ENCODE peak calls at places on chromosome 4, in eight cellular contexts. Q is HL-60; R is heart left ventricle; Y is uterus; N is lower lobe of right lung; O is cardiac muscle cell; B is aorta; G is CD4-positive, alpha-beta T cell. V is an unnamed sample. For H3K27me3, the result is how much of the 10 kb centered on the place peaks cover.

GRCh38 chr4:52982246-52982950 is 120.3 kb downstream of the RASL11B start:
- DNase-seq in N (no peak), Q (no peak), G (no peak), O (peak), B (no peak), Y (no peak), R (no peak), V (no peak)

GRCh38 chr4:15805583-15806517 is 27.7 kb downstream of the CD38 start:
- DNase-seq in G (peak), O (peak), Y (no peak), Q (peak), R (no peak), N (no peak), B (no peak), V (no peak)

GRCh38 chr4:144831971-144832370 is 186.0 kb downstream of the HHIP start:
- DNase-seq in G (no peak), B (no peak), Y (no peak), O (no peak), Q (no peak), R (no peak), N (no peak), V (no peak)

GRCh38 chr4:139330283-139330682 is 28.0 kb upstream of the NDUFC1 start:
- DNase-seq in N (no peak), R (no peak), O (no peak), G (no peak), Q (no peak), Y (no peak), B (no peak), V (no peak)

GRCh38 chr4:180993179-180993841 is 1249.9 kb upstream of the TENM3 start:
- DNase-seq in R (no peak), N (no peak), Q (no peak), B (no peak), G (no peak), O (no peak), Y (no peak), V (no peak)

GRCh38 chr4:156799121-156799589 is 172.4 kb downstream of the PDGFC start:
- DNase-seq in N (no peak), R (no peak), O (no peak), B (no peak), Q (no peak), Y (no peak), G (no peak), V (no peak)

GRCh38 chr4:92249541-92249940 is 54.2 kb upstream of the GRID2 start:
- DNase-seq in B (no peak), Y (no peak), Q (no peak), R (no peak), G (no peak), O (no peak), N (no peak), V (no peak)

GRCh38 chr4:19241845-19242244 is 1009.9 kb upstream of the SLIT2 start:
- DNase-seq in B (no peak), Y (no peak), G (no peak), Q (no peak), R (no peak), O (no peak), N (no peak), V (no peak)

GRCh38 chr4:7650606-7651400 is 216.1 kb upstream of the PSAPL1 start:
- DNase-seq in N (peak), Q (no peak), Y (no peak), O (peak), B (peak), R (no peak), G (no peak), V (no peak)

GRCh38 chr4:159077702-159078495 is 25.0 kb upstream of the RAPGEF2 start:
- DNase-seq in Q (no peak), O (no peak), Y (no peak), B (no peak), N (no peak), R (no peak), G (no peak), V (no peak)

GRCh38 chr4:182418054-182418734 is 175.0 kb downstream of the TENM3 start:
- DNase-seq in G (no peak), B (no peak), N (no peak), Q (no peak), O (no peak), R (no peak), Y (no peak), V (no peak)

GRCh38 chr4:12932203-12932788 is 551.8 kb downstream of the RAB28 start:
- DNase-seq in G (no peak), B (no peak), O (no peak), N (no peak), Q (no peak), R (no peak), Y (no peak), V (no peak)

GRCh38 chr4:6771229-6771671 is 11.3 kb upstream of the KIAA0232 start:
- DNase-seq in G (no peak), Y (no peak), O (no peak), N (peak), Q (no peak), B (peak), R (peak), V (peak)

GRCh38 chr4:144667500-144667899 is 21.5 kb downstream of the HHIP start:
- DNase-seq in G (no peak), O (no peak), B (no peak), Y (no peak), R (no peak), N (no peak), Q (no peak), V (no peak)

GRCh38 chr4:131509521-131509920 is 1639.6 kb upstream of the PCDH10 start:
- DNase-seq in R (no peak), O (no peak), Q (no peak), N (no peak), B (no peak), G (no peak), Y (no peak), V (no peak)

GRCh38 chr4:81454498-81454897 is 17.2 kb downstream of the RASGEF1B start:
- DNase-seq in Q (no peak), B (no peak), N (no peak), G (no peak), R (no peak), O (no peak), Y (no peak), V (no peak)

GRCh38 chr4:159070742-159071141 is 32.1 kb upstream of the RAPGEF2 start:
- DNase-seq in Y (no peak), O (no peak), Q (no peak), B (no peak), R (no peak), G (no peak), N (no peak), V (no peak)

GRCh38 chr4:74189331-74190043 is 31.6 kb downstream of the MTHFD2L start:
- DNase-seq in B (no peak), G (no peak), Q (no peak), Y (no peak), O (peak), N (no peak), R (no peak), V (no peak)

GRCh38 chr4:173139561-173139960 is 29.1 kb upstream of the GALNT7 start:
- DNase-seq in G (no peak), N (no peak), Y (no peak), O (no peak), R (no peak), B (no peak), Q (no peak), V (no peak)

GRCh38 chr4:71074452-71075299 is 81.2 kb downstream of the DCK start:
- DNase-seq in N (no peak), B (no peak), O (peak), Q (no peak), G (no peak), Y (no peak), R (peak), V (no peak)

GRCh38 chr4:8854866-8855265 is 16.8 kb downstream of the HMX1 start:
- DNase-seq in O (no peak), R (no peak), N (no peak), G (no peak), B (peak), Q (no peak), Y (no peak), V (no peak)

GRCh38 chr4:107824367-107825071 is at the start of gene SGMS2:
- DNase-seq in R (peak), N (peak), B (peak), Y (peak), Q (peak), G (peak), O (peak), V (peak)

GRCh38 chr4:7529368-7529923 is 94.7 kb upstream of the PSAPL1 start:
- DNase-seq in Q (no peak), O (no peak), Y (no peak), R (no peak), N (no peak), B (no peak), G (no peak), V (no peak)

GRCh38 chr4:153792007-153792892 is 3.4 kb upstream of the SFRP2 start:
- DNase-seq in Q (no peak), R (no peak), N (peak), Y (no peak), B (peak), O (peak), G (no peak), V (no peak)

GRCh38 chr4:96593422-96593821 is 753.5 kb downstream of the PDHA2 start:
- DNase-seq in O (no peak), N (no peak), R (no peak), Y (no peak), Q (no peak), G (no peak), B (no peak), V (no peak)

GRCh38 chr4:41881931-41882621 is 53.2 kb upstream of the TMEM33 start:
- DNase-seq in Q (no peak), Y (no peak), N (no peak), O (no peak), B (no peak), G (no peak), R (no peak), V (no peak)

GRCh38 chr4:41879552-41879951 is 55.7 kb upstream of the TMEM33 start:
- DNase-seq in O (no peak), G (no peak), Q (no peak), R (no peak), B (no peak), N (no peak), Y (no peak), V (no peak)

GRCh38 chr4:41880840-41881831 is 54.1 kb upstream of the TMEM33 start:
- DNase-seq in N (no peak), B (no peak), Q (no peak), R (no peak), O (no peak), G (no peak), Y (no peak), V (no peak)

GRCh38 chr4:41878991-41879491 is 56.2 kb upstream of the TMEM33 start:
- DNase-seq in Y (no peak), R (no peak), O (no peak), B (no peak), N (no peak), G (no peak), Q (no peak), V (no peak)

DNA sequence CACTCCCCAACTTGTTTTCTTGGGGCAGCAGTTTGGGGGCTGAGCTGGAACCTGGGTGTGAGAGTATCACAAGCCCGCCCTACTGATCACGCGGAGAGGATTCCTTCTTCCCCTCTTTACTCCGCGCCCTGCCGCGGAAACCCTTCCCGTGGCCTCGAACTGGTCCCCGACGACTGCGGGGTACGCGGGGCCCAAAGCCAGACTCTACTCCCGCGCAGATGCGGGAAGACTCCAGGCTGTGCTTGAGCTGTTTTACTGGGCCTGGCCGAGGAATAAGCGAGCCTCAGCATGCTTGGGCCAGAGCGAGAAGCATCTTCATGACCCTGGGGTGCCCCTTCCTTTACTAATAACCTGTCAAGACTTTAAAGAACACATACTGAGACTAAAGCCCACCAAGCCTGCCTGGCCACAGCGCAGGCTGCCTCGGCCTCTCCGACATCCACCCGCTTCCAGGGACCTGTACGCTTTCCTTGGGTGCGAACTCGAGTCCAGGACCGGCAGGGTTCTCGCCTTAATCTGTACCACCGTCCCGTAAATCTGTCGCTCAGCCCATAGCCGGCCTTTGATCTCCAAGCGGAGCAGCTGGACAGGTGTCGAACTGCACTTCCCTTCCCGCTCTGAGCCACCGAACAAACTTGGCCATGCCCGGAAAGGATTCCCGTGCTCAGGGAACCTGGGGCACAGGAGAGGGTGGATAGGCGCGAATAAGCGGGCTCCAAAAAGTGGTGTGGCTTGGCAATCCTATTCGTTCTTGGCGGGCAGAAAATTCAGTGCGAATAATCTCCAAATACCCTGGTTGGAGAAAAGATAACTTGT is 55.0 kb upstream of the TMEM33 start:
- DNase-seq in O (no peak), Q (no peak), R (no peak), B (no peak), N (no peak), G (no peak), Y (no peak), V (no peak)
- H3K27me3 ChIP-seq in O (half or more), Q (half or more), R (half or more), B (under half), N (half or more), G (half or more), Y (under half), V (half or more)

GRCh38 chr4:56677673-56678072 is 3.4 kb downstream of the HOPX start:
- DNase-seq in O (no peak), N (no peak), Y (no peak), Q (no peak), B (no peak), R (no peak), G (no peak), V (no peak)
- H3K27me3 ChIP-seq in O (under half), N (under half), Y (under half), Q (under half), B (under half), R (under half), G (under half), V (under half)

GRCh38 chr4:54041100-54041499 is 23.3 kb downstream of the CHIC2 start:
- DNase-seq in B (no peak), R (no peak), G (no peak), O (no peak), N (no peak), Y (no peak), Q (no peak), V (no peak)
- H3K27me3 ChIP-seq in B (under half), R (under half), G (under half), O (under half), N (under half), Y (under half), Q (under half), V (under half)

GRCh38 chr4:110621839-110622751 is 782 bp downstream of the PITX2 start:
- DNase-seq in Q (no peak), R (no peak), N (no peak), Y (no peak), O (no peak), B (no peak), G (no peak), V (no peak)

GRCh38 chr4:110624016-110624770 is 1.3 kb upstream of the PITX2 start:
- DNase-seq in G (no peak), O (no peak), Q (no peak), N (no peak), B (no peak), Y (no peak), R (no peak), V (no peak)

GRCh38 chr4:110622841-110623709 is at the start of gene PITX2:
- DNase-seq in Q (peak), O (peak), R (peak), G (no peak), B (peak), N (peak), Y (peak), V (peak)

GRCh38 chr4:110624904-110625494 is 2.1 kb upstream of the PITX2 start:
- DNase-seq in B (no peak), Y (no peak), N (no peak), G (no peak), O (no peak), R (no peak), Q (no peak), V (no peak)

GRCh38 chr4:110623710-110624015 is 786 bp upstream of the PITX2 start:
- DNase-seq in Q (no peak), O (no peak), B (no peak), Y (no peak), R (no peak), G (no peak), N (no peak), V (no peak)
- H3K27me3 ChIP-seq in Q (half or more), O (half or more), B (under half), Y (half or more), R (half or more), G (half or more), N (half or more), V (half or more)

GRCh38 chr4:110634320-110635154 is 11.7 kb upstream of the PITX2 start:
- DNase-seq in O (no peak), B (no peak), N (no peak), Q (no peak), Y (no peak), R (no peak), G (no peak), V (no peak)

GRCh38 chr4:110635155-110635479 is 12.2 kb upstream of the PITX2 start:
- DNase-seq in G (no peak), B (no peak), N (no peak), O (no peak), Y (no peak), R (no peak), Q (no peak), V (no peak)

GRCh38 chr4:110631582-110632505 is 9.0 kb upstream of the PITX2 start:
- DNase-seq in Y (peak), O (peak), N (peak), Q (peak), R (peak), B (peak), G (no peak), V (peak)

GRCh38 chr4:110632506-110633357 is 9.9 kb upstream of the PITX2 start:
- DNase-seq in O (no peak), Y (no peak), Q (no peak), G (no peak), R (no peak), N (no peak), B (no peak), V (no peak)

DNA sequence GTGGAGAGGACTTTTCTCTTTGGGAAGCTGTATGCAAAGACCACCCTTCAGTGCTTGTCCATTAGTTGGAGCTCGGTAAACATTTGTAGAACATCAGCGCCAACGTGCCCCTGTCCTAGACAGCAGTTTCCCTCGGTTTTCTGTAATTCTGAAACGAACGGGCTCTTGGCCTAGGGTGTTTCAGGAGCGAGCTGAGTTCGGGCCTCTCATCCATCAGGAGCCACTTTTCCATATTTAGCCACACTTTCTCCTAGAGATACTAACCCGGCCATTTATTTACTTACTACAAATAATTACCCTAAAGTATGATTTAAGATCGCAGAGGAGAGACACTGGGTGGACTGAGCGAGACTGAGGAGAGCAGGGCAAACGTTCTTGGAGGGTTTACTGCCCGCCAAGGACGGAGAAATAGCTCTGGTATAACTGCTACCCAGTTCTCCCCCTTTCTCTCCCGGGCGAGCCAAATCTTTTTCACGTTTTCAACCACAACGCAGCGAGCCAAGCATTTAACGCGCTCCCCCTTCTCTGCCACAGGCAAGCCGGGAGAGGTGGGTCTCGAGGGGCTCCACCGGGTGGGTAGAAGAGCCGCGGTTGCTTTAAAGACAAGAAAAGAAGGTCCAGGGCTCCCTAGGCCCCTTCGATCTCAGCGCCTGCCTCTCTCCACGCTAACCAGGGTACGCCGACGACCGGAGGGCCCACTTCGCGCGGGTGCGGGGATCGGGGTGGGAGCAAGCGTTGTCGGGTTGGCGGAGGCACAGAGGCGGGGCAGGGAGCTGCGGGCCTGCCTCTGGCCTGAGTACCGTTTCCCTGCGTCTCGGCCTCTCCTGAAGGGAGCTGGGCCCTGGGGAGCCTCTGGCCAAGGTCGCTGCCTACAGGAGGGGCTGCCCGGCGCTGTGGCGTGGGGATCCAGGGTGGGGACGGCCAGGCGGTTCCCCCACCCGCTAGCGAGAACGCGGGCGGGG is 10.8 kb upstream of the PITX2 start:
- DNase-seq in Y (no peak), R (no peak), N (no peak), O (no peak), B (no peak), G (no peak), Q (no peak), V (no peak)
- H3K27me3 ChIP-seq in Y (half or more), R (half or more), N (half or more), O (half or more), B (under half), G (half or more), Q (half or more), V (half or more)

GRCh38 chr4:188988131-188988530 is 848.9 kb downstream of the TRIML1 start:
- DNase-seq in Q (no peak), N (no peak), R (no peak), O (no peak), Y (no peak), G (no peak), B (no peak), V (no peak)

GRCh38 chr4:188989371-188989770 is 850.1 kb downstream of the TRIML1 start:
- DNase-seq in Q (no peak), R (no peak), N (no peak), B (no peak), Y (no peak), O (no peak), G (no peak), V (no peak)

GRCh38 chr4:188992706-188993105 is 853.5 kb downstream of the TRIML1 start:
- DNase-seq in R (no peak), Y (no peak), B (no peak), G (no peak), Q (no peak), N (no peak), O (no peak), V (no peak)

DNA sequence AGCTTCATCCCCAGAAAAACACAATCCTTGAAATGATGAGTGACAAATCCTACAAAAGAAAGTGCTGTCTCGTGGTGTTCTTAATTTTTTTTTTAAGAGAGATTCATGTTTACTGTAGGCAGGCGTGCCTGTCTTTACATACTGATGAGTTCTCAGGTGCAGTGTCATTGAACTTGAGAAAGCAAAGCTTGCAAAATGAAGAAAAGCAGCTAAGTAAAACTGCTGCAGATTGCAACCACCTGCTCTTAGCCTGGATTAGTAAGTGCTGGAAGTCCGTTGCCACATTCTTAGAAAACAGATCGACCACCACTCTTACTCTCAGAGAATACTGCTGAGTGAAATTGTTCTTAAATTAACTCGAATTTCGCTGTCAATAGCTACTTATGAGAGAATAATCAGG is 854.6 kb downstream of the TRIML1 start:
- DNase-seq in Q (no peak), B (no peak), G (no peak), R (no peak), N (no peak), O (no peak), Y (no peak), V (no peak)
- H3K27me3 ChIP-seq in Q (under half), B (under half), G (under half), R (under half), N (under half), O (under half), Y (under half), V (under half)

DNA sequence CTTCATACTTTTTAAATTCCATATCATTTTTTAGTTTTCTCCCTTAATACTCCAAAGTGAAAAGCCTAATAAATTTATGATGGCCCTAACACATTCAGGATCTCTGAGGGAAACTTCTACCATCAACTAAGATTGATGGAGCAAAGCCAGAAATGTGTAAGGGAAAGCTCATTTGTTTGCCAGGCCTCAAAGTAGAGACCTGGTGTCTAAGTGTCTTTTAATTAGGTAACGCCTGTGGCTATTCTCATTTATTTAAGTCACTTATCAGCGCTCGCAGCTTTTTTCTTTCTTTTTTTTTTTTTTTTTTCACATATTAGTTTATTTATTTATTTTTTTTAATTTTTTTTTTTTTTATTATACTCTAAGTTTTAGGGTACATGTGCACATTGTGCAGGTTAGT is 242.4 kb downstream of the TMA16 start:
- DNase-seq in R (no peak), B (no peak), N (no peak), G (no peak), Y (no peak), Q (no peak), O (no peak), V (no peak)
- H3K27me3 ChIP-seq in R (under half), B (under half), N (under half), G (under half), Y (under half), Q (under half), O (under half), V (under half)

V was measured in left ventricle myocardium inferior.